ENCODE peak calls at places on chromosomes 12 and 14, in nine cellular contexts. H is naive thymus-derived CD4-positive, alpha-beta T cell; L is Peyer's patch; C is SK-N-SH; B is mucosa of descending colon; V is GM23248; I is heart right ventricle; J is tibial artery; R is transverse colon. O is an unnamed sample.

GRCh38 chr14:51189600-51190376 is 50.3 kb upstream of the TMX1 start:
- DNase-seq in J (no peak), L (no peak), H (no peak), V (no peak), I (no peak), B (no peak), C (no peak), R (no peak), O (no peak)

GRCh38 chr14:50082784-50083466 is 33.4 kb downstream of the VCPKMT start:
- DNase-seq in I (no peak), C (no peak), B (peak; percentile 81), H (peak; percentile 84), R (peak; percentile 74), V (no peak), J (no peak), L (no peak), O (no peak)

GRCh38 chr12:107436376-107436775 is 249.2 kb upstream of the PWP1 start:
- DNase-seq in J (no peak), V (peak; percentile 72), C (no peak), B (no peak), H (no peak), I (no peak), L (no peak), R (no peak), O (no peak)

GRCh38 chr12:56614627-56615026 is 15.5 kb downstream of the BAZ2A start:
- DNase-seq in B (no peak), C (no peak), R (no peak), I (no peak), H (no peak), J (no peak), L (no peak), V (no peak), O (no peak)

GRCh38 chr12:70230934-70231606 is 12.2 kb upstream of the CNOT2 start:
- DNase-seq in J (no peak), B (no peak), R (no peak), V (no peak), C (no peak), L (no peak), I (no peak), H (no peak), O (no peak)

GRCh38 chr14:37559386-37559785 is 35.7 kb downstream of the FOXA1 start:
- DNase-seq in R (no peak), C (no peak), V (peak; percentile 3), B (no peak), J (no peak), L (no peak), I (no peak), H (no peak), O (no peak)

GRCh38 chr12:1811281-1811947 is 9.0 kb upstream of the LRTM2 start:
- DNase-seq in C (no peak), J (no peak), L (no peak), B (peak; percentile 51), V (no peak), I (no peak), H (no peak), R (no peak), O (no peak)

GRCh38 chr12:27524839-27525238 is 833 bp downstream of the PPFIBP1 start:
- DNase-seq in R (peak; percentile 22), V (peak; percentile 67), H (no peak), L (no peak), J (no peak), B (no peak), I (no peak), C (no peak), O (no peak)

GRCh38 chr12:18998343-18999270 is 130.9 kb upstream of the PLEKHA5 start:
- DNase-seq in R (no peak), I (no peak), J (no peak), L (no peak), C (peak; percentile 50), B (no peak), H (no peak), V (peak; percentile 91), O (no peak)

GRCh38 chr12:34295366-34296142 is 273.3 kb downstream of the ALG10 start:
- DNase-seq in L (no peak), B (no peak), H (no peak), I (no peak), J (peak; percentile 48), R (peak; percentile 1), V (no peak), C (no peak), O (no peak)

GRCh38 chr12:124413401-124413800 is 118.5 kb downstream of the RFLNA start:
- DNase-seq in B (no peak), I (peak; percentile 81), V (no peak), C (peak; percentile 80), R (no peak), J (no peak), L (no peak), H (no peak), O (no peak)

GRCh38 chr14:77271113-77271710 is at the start of gene NGB:
- DNase-seq in I (no peak), H (no peak), R (no peak), J (no peak), V (no peak), L (no peak), C (peak; percentile 71), B (no peak), O (no peak)

GRCh38 chr14:104090071-104090748 is 4.7 kb downstream of the ASPG start:
- DNase-seq in R (peak; percentile 7), I (no peak), C (no peak), L (no peak), H (no peak), J (peak; percentile 59), B (peak; percentile 49), V (no peak), O (no peak)

GRCh38 chr14:43001729-43002128 is 1395.1 kb downstream of the LRFN5 start:
- DNase-seq in R (no peak), V (no peak), H (no peak), J (no peak), B (no peak), I (no peak), L (no peak), C (no peak), O (no peak)
- H3K9me3 ChIP-seq in R (peaks cover 22% of the 10 kb centered on the region), V (peaks cover 6% of the 10 kb centered on the region), H (no peaks in the 10 kb centered on the region), J (no peaks in the 10 kb centered on the region), B (peaks cover 49% of the 10 kb centered on the region), I (peaks cover 56% of the 10 kb centered on the region), L (peaks cover 7% of the 10 kb centered on the region), C (no peaks in the 10 kb centered on the region), O (no peaks in the 10 kb centered on the region)

DNA sequence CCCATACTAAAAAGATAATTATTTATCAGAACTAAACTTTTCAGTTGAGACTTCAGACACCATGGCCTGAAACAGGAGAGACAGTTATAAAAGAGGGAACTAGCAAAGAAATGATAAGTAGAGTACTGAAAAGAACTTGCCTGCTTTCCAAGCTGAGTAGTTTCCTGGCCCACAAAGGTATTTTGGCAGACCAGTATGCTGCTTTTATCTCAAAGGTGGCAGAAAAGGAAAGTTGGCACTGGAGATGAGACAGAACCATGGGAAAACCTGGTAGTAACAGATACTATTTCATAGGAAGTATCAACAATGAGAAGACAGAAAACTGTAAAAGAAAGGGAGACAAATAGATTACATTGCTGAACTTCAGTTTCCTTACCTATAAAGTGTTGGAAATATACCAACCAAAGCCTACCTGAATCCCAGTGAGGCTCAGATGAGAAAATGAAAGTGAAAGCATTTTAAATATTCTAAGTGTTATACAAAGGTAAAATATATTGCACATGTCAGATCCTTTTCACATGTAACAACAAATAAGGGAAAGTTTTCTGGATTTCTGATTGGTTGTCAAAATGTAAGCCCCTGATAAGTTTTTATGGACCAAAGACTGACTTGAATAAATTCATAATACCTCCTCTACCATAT is 155.3 kb upstream of the FSCB start:
- DNase-seq in B (no peak), I (no peak), J (no peak), R (no peak), V (no peak), L (no peak), H (no peak), C (no peak), O (no peak)
- H3K4me3 ChIP-seq in B (no peak overlapping the region), I (no peak overlapping the region), J (no peak overlapping the region), R (no peak overlapping the region), V (no peak overlapping the region), L (no peak overlapping the region), H (peak overlapping the region; percentile 1), C (no peak overlapping the region), O (no peak overlapping the region)

GRCh38 chr14:105856676-105857222 is 330.4 kb downstream of the TMEM121 start:
- DNase-seq in L (peak; percentile 30), B (no peak), C (peak; percentile 28), I (no peak), H (no peak), V (no peak), J (peak; percentile 58), R (peak; percentile 4), O (no peak)

GRCh38 chr14:105854600-105855245 is 328.3 kb downstream of the TMEM121 start:
- DNase-seq in H (no peak), B (no peak), V (no peak), J (peak; percentile 53), R (peak; percentile 5), L (no peak), I (no peak), C (no peak), O (no peak)

GRCh38 chr14:105855893-105856675 is 329.7 kb downstream of the TMEM121 start:
- DNase-seq in J (peak; percentile 59), L (peak; percentile 34), I (no peak), B (peak; percentile 43), H (no peak), V (no peak), R (peak; percentile 7), C (no peak), O (peak; percentile 14)

GRCh38 chr14:105853907-105854599 is 327.7 kb downstream of the TMEM121 start:
- DNase-seq in B (peak; percentile 44), V (no peak), H (no peak), R (peak; percentile 6), J (no peak), L (no peak), C (no peak), I (no peak), O (peak; percentile 19)

DNA sequence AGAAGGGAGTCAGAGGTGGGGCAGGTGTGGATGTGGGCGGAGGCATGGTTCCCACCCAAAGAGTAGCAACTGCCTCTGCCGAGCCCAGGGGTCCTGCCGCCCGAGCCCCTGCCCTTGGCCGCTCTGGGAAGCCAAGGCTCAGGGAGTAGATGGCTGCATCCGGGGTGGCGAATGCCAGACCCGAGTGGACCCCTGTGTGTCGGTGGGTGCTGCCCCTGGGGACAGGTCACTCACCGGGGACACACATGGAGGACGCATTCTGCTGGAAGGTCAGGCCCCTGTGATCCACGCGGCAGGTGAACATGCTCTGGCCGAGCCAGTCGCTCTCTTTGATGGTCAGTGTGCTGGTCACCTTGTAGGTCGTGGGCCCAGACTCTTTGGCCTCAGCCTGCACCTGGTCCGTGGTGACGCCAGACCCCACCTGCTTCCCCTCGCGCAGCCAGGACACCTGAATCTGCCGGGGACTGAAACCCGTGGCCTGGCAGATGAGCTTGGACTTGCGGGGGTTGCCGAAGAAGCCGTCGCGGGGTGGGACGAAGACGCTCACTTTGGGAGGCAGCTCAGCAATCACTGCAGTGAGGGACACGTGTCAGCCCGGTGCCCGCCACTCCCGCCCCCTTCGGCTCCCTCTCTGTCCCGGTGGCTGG is 329.0 kb downstream of the TMEM121 start:
- DNase-seq in B (peak; percentile 50), J (peak; percentile 60), I (no peak), L (peak; percentile 44), H (no peak), R (no peak), C (no peak), V (no peak), O (peak; percentile 23)
- H3K9me3 ChIP-seq in B (no peaks in the 10 kb centered on the region), J (no peaks in the 10 kb centered on the region), I (no peaks in the 10 kb centered on the region), L (no peaks in the 10 kb centered on the region), H (no peaks in the 10 kb centered on the region), R (no peaks in the 10 kb centered on the region), C (no peaks in the 10 kb centered on the region), V (no peaks in the 10 kb centered on the region), O (no peaks in the 10 kb centered on the region)

DNA sequence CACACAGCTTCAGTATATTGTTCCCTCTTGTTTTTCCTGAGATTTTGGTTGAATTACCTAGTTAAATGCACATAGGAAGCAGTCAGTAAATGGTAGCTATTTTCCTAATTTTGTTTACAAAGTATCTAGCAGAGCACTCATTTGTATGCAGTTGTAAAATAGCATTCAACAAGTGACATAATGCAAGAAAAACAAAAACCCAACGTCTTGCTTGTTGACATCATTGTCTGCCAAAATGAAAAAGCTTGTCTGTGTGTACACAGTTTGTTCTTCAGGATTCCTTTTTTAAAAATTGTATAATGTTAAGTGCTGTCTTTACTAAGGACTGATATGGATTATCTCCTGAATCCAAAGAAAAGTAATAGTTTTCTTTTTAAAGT is 2.7 kb downstream of the VRTN start:
- DNase-seq in C (no peak), H (no peak), L (no peak), R (no peak), V (no peak), J (no peak), B (no peak), I (no peak), O (no peak)
- H3K4me3 ChIP-seq in C (no peak overlapping the region), H (no peak overlapping the region), L (no peak overlapping the region), R (no peak overlapping the region), V (no peak overlapping the region), J (no peak overlapping the region), B (no peak overlapping the region), I (no peak overlapping the region), O (no peak overlapping the region)

O was measured in Caco-2.